ENCODE peak calls at places on chromosomes 5 and 9, in ten cellular contexts. One of them, this sample, is unnamed.

GRCh38 chr9:86629530-86629929 is 275.3 kb upstream of the TUT7 start:
- DNase-seq in stomach: no peak
- DNase-seq in sigmoid colon: no peak
- DNase-seq in suprapubic skin: no peak
- DNase-seq in A549: no peak
- DNase-seq in ovary: no peak
- DNase-seq in K562: no peak
- DNase-seq in tibial nerve: no peak
- DNase-seq in GM12878: no peak
- DNase-seq in H1: no peak
- DNase-seq in this sample: no peak

GRCh38 chr5:113513384-113514262 is at the start of gene YTHDC2:
- DNase-seq in stomach: peak
- DNase-seq in sigmoid colon: peak
- DNase-seq in suprapubic skin: peak
- DNase-seq in A549: peak
- DNase-seq in ovary: peak
- DNase-seq in K562: peak
- DNase-seq in tibial nerve: peak
- DNase-seq in GM12878: peak
- DNase-seq in H1: peak
- DNase-seq in this sample: peak

GRCh38 chr5:79236970-79237734 is 1.2 kb downstream of the JMY start:
- DNase-seq in stomach: peak
- DNase-seq in sigmoid colon: peak
- DNase-seq in suprapubic skin: peak
- DNase-seq in A549: peak
- DNase-seq in ovary: peak
- DNase-seq in K562: peak
- DNase-seq in tibial nerve: peak
- DNase-seq in GM12878: no peak
- DNase-seq in H1: peak
- DNase-seq in this sample: peak

GRCh38 chr5:138662599-138662998 is 87.4 kb upstream of the HSPA9 start:
- DNase-seq in stomach: no peak
- DNase-seq in sigmoid colon: no peak
- DNase-seq in suprapubic skin: peak
- DNase-seq in A549: no peak
- DNase-seq in ovary: no peak
- DNase-seq in K562: no peak
- DNase-seq in tibial nerve: no peak
- DNase-seq in GM12878: no peak
- DNase-seq in H1: no peak
- DNase-seq in this sample: no peak

GRCh38 chr5:2135833-2136232 is 253.1 kb upstream of the IRX4 start:
- DNase-seq in stomach: no peak
- DNase-seq in sigmoid colon: no peak
- DNase-seq in suprapubic skin: no peak
- DNase-seq in A549: no peak
- DNase-seq in ovary: no peak
- DNase-seq in K562: no peak
- DNase-seq in tibial nerve: no peak
- DNase-seq in GM12878: no peak
- DNase-seq in H1: no peak
- DNase-seq in this sample: no peak

GRCh38 chr9:97280755-97281330 is 26.6 kb upstream of the CCDC180 start:
- DNase-seq in stomach: no peak
- DNase-seq in sigmoid colon: no peak
- DNase-seq in suprapubic skin: no peak
- DNase-seq in A549: no peak
- DNase-seq in ovary: no peak
- DNase-seq in K562: peak
- DNase-seq in tibial nerve: no peak
- DNase-seq in GM12878: no peak
- DNase-seq in H1: no peak
- DNase-seq in this sample: no peak

GRCh38 chr5:28810751-28811136 is 1772.4 kb upstream of the CDH9 start:
- DNase-seq in stomach: no peak
- DNase-seq in sigmoid colon: no peak
- DNase-seq in suprapubic skin: no peak
- DNase-seq in A549: no peak
- DNase-seq in ovary: no peak
- DNase-seq in K562: peak
- DNase-seq in tibial nerve: no peak
- DNase-seq in GM12878: no peak
- DNase-seq in H1: no peak
- DNase-seq in this sample: no peak

GRCh38 chr5:132750471-132751230 is 3.4 kb downstream of the CCNI2 start:
- DNase-seq in stomach: no peak
- DNase-seq in sigmoid colon: no peak
- DNase-seq in suprapubic skin: no peak
- DNase-seq in A549: no peak
- DNase-seq in ovary: no peak
- DNase-seq in K562: no peak
- DNase-seq in tibial nerve: no peak
- DNase-seq in GM12878: peak
- DNase-seq in H1: peak
- DNase-seq in this sample: no peak

GRCh38 chr5:78553991-78554390 is 94.6 kb downstream of the LHFPL2 start:
- DNase-seq in stomach: no peak
- DNase-seq in sigmoid colon: no peak
- DNase-seq in suprapubic skin: no peak
- DNase-seq in A549: no peak
- DNase-seq in ovary: no peak
- DNase-seq in K562: no peak
- DNase-seq in tibial nerve: no peak
- DNase-seq in GM12878: no peak
- DNase-seq in H1: no peak
- DNase-seq in this sample: no peak

GRCh38 chr5:69450116-69450515 is 35.2 kb downstream of the MARVELD2 start:
- DNase-seq in stomach: no peak
- DNase-seq in sigmoid colon: no peak
- DNase-seq in suprapubic skin: no peak
- DNase-seq in A549: peak
- DNase-seq in ovary: no peak
- DNase-seq in K562: no peak
- DNase-seq in tibial nerve: no peak
- DNase-seq in GM12878: no peak
- DNase-seq in H1: no peak
- DNase-seq in this sample: no peak

GRCh38 chr5:69451941-69452652 is 37.2 kb downstream of the MARVELD2 start:
- DNase-seq in stomach: no peak
- DNase-seq in sigmoid colon: no peak
- DNase-seq in suprapubic skin: no peak
- DNase-seq in A549: no peak
- DNase-seq in ovary: no peak
- DNase-seq in K562: no peak
- DNase-seq in tibial nerve: no peak
- DNase-seq in GM12878: no peak
- DNase-seq in H1: no peak
- DNase-seq in this sample: no peak

GRCh38 chr5:69449511-69449910 is 34.6 kb downstream of the MARVELD2 start:
- DNase-seq in stomach: peak
- DNase-seq in sigmoid colon: no peak
- DNase-seq in suprapubic skin: no peak
- DNase-seq in A549: no peak
- DNase-seq in ovary: no peak
- DNase-seq in K562: no peak
- DNase-seq in tibial nerve: no peak
- DNase-seq in GM12878: no peak
- DNase-seq in H1: no peak
- DNase-seq in this sample: no peak

GRCh38 chr5:69454460-69455249 is 37.9 kb upstream of the OCLN start:
- DNase-seq in stomach: peak
- DNase-seq in sigmoid colon: no peak
- DNase-seq in suprapubic skin: no peak
- DNase-seq in A549: no peak
- DNase-seq in ovary: no peak
- DNase-seq in K562: peak
- DNase-seq in tibial nerve: no peak
- DNase-seq in GM12878: no peak
- DNase-seq in H1: no peak
- DNase-seq in this sample: peak
- TF ChIP-seq POLR2A in stomach: no peak
- TF ChIP-seq POLR2A in sigmoid colon: no peak
- TF ChIP-seq POLR2A in suprapubic skin: no peak
- TF ChIP-seq POLR2A in A549: no peak
- TF ChIP-seq POLR2A in ovary: no peak
- TF ChIP-seq POLR2A in K562: no peak
- TF ChIP-seq POLR2A in tibial nerve: no peak
- TF ChIP-seq POLR2A in GM12878: no peak
- TF ChIP-seq POLR2A in H1: no peak
- TF ChIP-seq POLR2A in this sample: no peak

GRCh38 chr9:137760426-137760825 is 117.2 kb upstream of the CACNA1B start:
- DNase-seq in stomach: no peak
- DNase-seq in sigmoid colon: peak
- DNase-seq in suprapubic skin: no peak
- DNase-seq in A549: no peak
- DNase-seq in ovary: peak
- DNase-seq in K562: no peak
- DNase-seq in tibial nerve: no peak
- DNase-seq in GM12878: no peak
- DNase-seq in H1: no peak
- DNase-seq in this sample: no peak
- TF ChIP-seq EP300 in stomach: no peak
- TF ChIP-seq EP300 in sigmoid colon: no peak
- TF ChIP-seq EP300 in suprapubic skin: no peak
- TF ChIP-seq EP300 in A549: no peak
- TF ChIP-seq EP300 in ovary: no peak
- TF ChIP-seq EP300 in K562: no peak
- TF ChIP-seq EP300 in tibial nerve: no peak
- TF ChIP-seq EP300 in GM12878: no peak
- TF ChIP-seq EP300 in H1: no peak
- TF ChIP-seq EP300 in this sample: no peak

GRCh38 chr9:69173891-69174644 is at the start of gene TJP2:
- DNase-seq in stomach: peak
- DNase-seq in sigmoid colon: peak
- DNase-seq in suprapubic skin: peak
- DNase-seq in A549: no peak
- DNase-seq in ovary: peak
- DNase-seq in K562: peak
- DNase-seq in tibial nerve: no peak
- DNase-seq in GM12878: no peak
- DNase-seq in H1: peak
- DNase-seq in this sample: peak
- TF ChIP-seq POLR2A in stomach: no peak
- TF ChIP-seq POLR2A in sigmoid colon: no peak
- TF ChIP-seq POLR2A in suprapubic skin: no peak
- TF ChIP-seq POLR2A in A549: no peak
- TF ChIP-seq POLR2A in ovary: no peak
- TF ChIP-seq POLR2A in K562: peak
- TF ChIP-seq POLR2A in tibial nerve: no peak
- TF ChIP-seq POLR2A in GM12878: no peak
- TF ChIP-seq POLR2A in H1: no peak
- TF ChIP-seq POLR2A in this sample: no peak

GRCh38 chr5:149853019-149853648 is 91.5 kb downstream of the PDE6A start:
- DNase-seq in stomach: peak
- DNase-seq in sigmoid colon: peak
- DNase-seq in suprapubic skin: no peak
- DNase-seq in A549: peak
- DNase-seq in ovary: peak
- DNase-seq in K562: peak
- DNase-seq in tibial nerve: peak
- DNase-seq in GM12878: no peak
- DNase-seq in H1: peak
- DNase-seq in this sample: peak
- TF ChIP-seq EP300 in stomach: no peak
- TF ChIP-seq EP300 in sigmoid colon: no peak
- TF ChIP-seq EP300 in suprapubic skin: no peak
- TF ChIP-seq EP300 in A549: no peak
- TF ChIP-seq EP300 in ovary: no peak
- TF ChIP-seq EP300 in K562: no peak
- TF ChIP-seq EP300 in tibial nerve: no peak
- TF ChIP-seq EP300 in GM12878: no peak
- TF ChIP-seq EP300 in H1: no peak
- TF ChIP-seq EP300 in this sample: no peak

DNA sequence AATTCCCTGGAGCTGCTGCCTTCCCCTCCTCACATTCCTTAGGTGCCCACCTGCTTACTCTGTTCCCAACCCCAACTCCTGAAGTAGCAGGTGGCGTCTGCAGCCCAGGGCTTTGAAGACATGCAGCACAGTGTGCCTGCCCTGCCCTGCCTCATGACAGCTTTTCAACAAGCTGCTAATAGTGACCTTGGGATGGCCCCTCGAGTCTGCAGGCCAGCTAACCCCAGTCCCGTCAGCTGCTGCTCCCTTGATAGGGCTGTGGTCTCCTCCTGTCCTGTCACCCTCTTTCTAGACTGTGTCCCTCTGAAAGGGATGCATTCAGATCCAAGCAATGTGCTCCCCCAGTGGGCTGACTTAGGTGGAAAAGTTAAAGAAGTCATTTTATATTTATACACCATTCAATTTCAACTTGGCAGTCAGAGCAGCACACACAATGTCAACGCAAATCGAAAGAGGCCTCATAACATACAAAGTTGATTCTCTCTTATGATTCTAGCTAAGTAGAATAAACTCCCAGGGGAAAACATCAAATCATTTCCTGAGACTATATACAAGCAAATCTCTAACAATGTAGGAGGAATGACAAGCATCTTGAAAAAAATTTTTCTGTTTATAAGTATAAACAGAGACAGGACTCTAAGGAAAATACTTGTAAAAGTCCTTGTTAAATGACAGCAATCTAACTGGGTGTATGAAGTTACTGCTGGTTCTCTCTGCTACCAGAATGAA is 37.9 kb downstream of the ADRB2 start:
- DNase-seq in stomach: no peak
- DNase-seq in sigmoid colon: no peak
- DNase-seq in suprapubic skin: no peak
- DNase-seq in A549: no peak
- DNase-seq in ovary: no peak
- DNase-seq in K562: no peak
- DNase-seq in tibial nerve: no peak
- DNase-seq in GM12878: no peak
- DNase-seq in H1: no peak
- DNase-seq in this sample: no peak
- TF ChIP-seq POLR2A in stomach: no peak
- TF ChIP-seq POLR2A in sigmoid colon: no peak
- TF ChIP-seq POLR2A in suprapubic skin: no peak
- TF ChIP-seq POLR2A in A549: no peak
- TF ChIP-seq POLR2A in ovary: no peak
- TF ChIP-seq POLR2A in K562: no peak
- TF ChIP-seq POLR2A in tibial nerve: no peak
- TF ChIP-seq POLR2A in GM12878: no peak
- TF ChIP-seq POLR2A in H1: no peak
- TF ChIP-seq POLR2A in this sample: no peak